ENCODE peak calls at places on chromosomes 5 and 9, in ten cellular contexts. I, C, X, M, F, R, Q, Y, T and H are unnamed samples.

GRCh38 chr5:111389390-111390082 is 122.8 kb downstream of the STARD4 start:
- DNase-seq in I (no peak), C (no peak), X (no peak), M (no peak), F (peak), R (no peak), Q (no peak), Y (no peak), T (no peak), H (no peak)

GRCh38 chr9:34457266-34458012 is 931 bp downstream of the FAM219A start:
- DNase-seq in I (peak), C (peak), X (peak), M (peak), F (peak), R (peak), Q (no peak), Y (peak), T (peak), H (peak)

GRCh38 chr5:159106193-159106568 is 6.5 kb upstream of the EBF1 start:
- DNase-seq in I (no peak), C (no peak), X (no peak), M (no peak), F (no peak), R (no peak), Q (no peak), Y (no peak), T (no peak), H (no peak)

GRCh38 chr9:107566596-107566995 is 77.0 kb upstream of the KLF4 start:
- DNase-seq in I (no peak), C (no peak), X (no peak), M (no peak), F (no peak), R (no peak), Q (no peak), Y (peak), T (no peak), H (no peak)

GRCh38 chr5:176671890-176672615 is 24.8 kb downstream of the TSPAN17 start:
- DNase-seq in I (no peak), C (no peak), X (no peak), M (no peak), F (no peak), R (no peak), Q (no peak), Y (no peak), T (no peak), H (no peak)

GRCh38 chr5:57816108-57816507 is 333.5 kb upstream of the ACTBL2 start:
- DNase-seq in I (no peak), C (no peak), X (no peak), M (no peak), F (peak), R (no peak), Q (no peak), Y (no peak), T (no peak), H (no peak)

GRCh38 chr5:93078082-93079038 is 502.7 kb downstream of the NR2F1-AS1 start:
- DNase-seq in I (peak), C (no peak), X (peak), M (peak), F (peak), R (peak), Q (no peak), Y (peak), T (no peak), H (peak)

GRCh38 chr5:167827766-167828165 is 463.7 kb upstream of the WWC1 start:
- DNase-seq in I (no peak), C (no peak), X (no peak), M (no peak), F (peak), R (no peak), Q (no peak), Y (no peak), T (no peak), H (no peak)

GRCh38 chr5:1874820-1875219 is 7.9 kb downstream of the IRX4 start:
- DNase-seq in I (no peak), C (no peak), X (no peak), M (no peak), F (no peak), R (no peak), Q (no peak), Y (no peak), T (peak), H (no peak)

GRCh38 chr5:62376064-62376463 is 27.6 kb downstream of the DIMT1 start:
- DNase-seq in I (no peak), C (no peak), X (no peak), M (no peak), F (peak), R (no peak), Q (no peak), Y (no peak), T (no peak), H (no peak)

GRCh38 chr5:124043456-124043855 is 531.5 kb downstream of the CSNK1G3 start:
- DNase-seq in I (no peak), C (no peak), X (no peak), M (no peak), F (peak), R (no peak), Q (no peak), Y (no peak), T (no peak), H (no peak)

GRCh38 chr5:58107704-58108103 is 352.2 kb downstream of the PLK2 start:
- DNase-seq in I (no peak), C (no peak), X (no peak), M (no peak), F (peak), R (no peak), Q (no peak), Y (no peak), T (no peak), H (no peak)

GRCh38 chr9:89654025-89654662 is 49.3 kb downstream of the GADD45G start:
- DNase-seq in I (peak), C (no peak), X (no peak), M (no peak), F (no peak), R (no peak), Q (no peak), Y (no peak), T (no peak), H (no peak)

GRCh38 chr5:55416306-55416705 is 108.5 kb downstream of the MTREX start:
- DNase-seq in I (no peak), C (no peak), X (no peak), M (no peak), F (no peak), R (no peak), Q (no peak), Y (no peak), T (no peak), H (no peak)

GRCh38 chr9:71824242-71824641 is 55.9 kb upstream of the CEMIP2 start:
- DNase-seq in I (no peak), C (no peak), X (no peak), M (no peak), F (no peak), R (no peak), Q (no peak), Y (no peak), T (no peak), H (no peak)

GRCh38 chr5:149618581-149619248 is 37.4 kb downstream of the ARHGEF37 start:
- DNase-seq in I (peak), C (no peak), X (no peak), M (peak), F (peak), R (peak), Q (peak), Y (no peak), T (peak), H (no peak)

GRCh38 chr5:10635257-10635860 is 71.5 kb downstream of the ANKRD33B start:
- DNase-seq in I (no peak), C (peak), X (no peak), M (no peak), F (peak), R (no peak), Q (peak), Y (no peak), T (no peak), H (no peak)

GRCh38 chr5:218457-219289 is 553 bp downstream of the SDHA start:
- DNase-seq in I (peak), C (no peak), X (peak), M (peak), F (peak), R (peak), Q (no peak), Y (no peak), T (peak), H (peak)

GRCh38 chr5:213803-214395 is 4.1 kb downstream of the CCDC127 start:
- DNase-seq in I (no peak), C (no peak), X (no peak), M (no peak), F (no peak), R (no peak), Q (no peak), Y (no peak), T (no peak), H (no peak)

GRCh38 chr5:220008-220407 is 1.9 kb downstream of the SDHA start:
- DNase-seq in I (no peak), C (no peak), X (no peak), M (no peak), F (no peak), R (no peak), Q (no peak), Y (no peak), T (no peak), H (no peak)

GRCh38 chr5:219492-219891 is 1.4 kb downstream of the SDHA start:
- DNase-seq in I (no peak), C (peak), X (no peak), M (no peak), F (peak), R (peak), Q (no peak), Y (no peak), T (no peak), H (no peak)

GRCh38 chr5:217860-218456 is at the start of the genes CCDC127 and SDHA:
- DNase-seq in I (peak), C (peak), X (peak), M (peak), F (peak), R (peak), Q (peak), Y (peak), T (peak), H (peak)
- TF ChIP-seq CTCF in I (peak), C (peak), X (no peak), M (peak), F (peak), R (no peak), Q (peak), Y (peak), T (peak), H (no peak)

GRCh38 chr9:85290019-85290418 is 451.7 kb downstream of the AGTPBP1 start:
- DNase-seq in I (no peak), C (peak), X (no peak), M (no peak), F (no peak), R (no peak), Q (no peak), Y (no peak), T (no peak), H (no peak)

GRCh38 chr9:85289142-85289541 is 452.6 kb downstream of the AGTPBP1 start:
- DNase-seq in I (no peak), C (no peak), X (no peak), M (no peak), F (no peak), R (no peak), Q (no peak), Y (no peak), T (no peak), H (no peak)

DNA sequence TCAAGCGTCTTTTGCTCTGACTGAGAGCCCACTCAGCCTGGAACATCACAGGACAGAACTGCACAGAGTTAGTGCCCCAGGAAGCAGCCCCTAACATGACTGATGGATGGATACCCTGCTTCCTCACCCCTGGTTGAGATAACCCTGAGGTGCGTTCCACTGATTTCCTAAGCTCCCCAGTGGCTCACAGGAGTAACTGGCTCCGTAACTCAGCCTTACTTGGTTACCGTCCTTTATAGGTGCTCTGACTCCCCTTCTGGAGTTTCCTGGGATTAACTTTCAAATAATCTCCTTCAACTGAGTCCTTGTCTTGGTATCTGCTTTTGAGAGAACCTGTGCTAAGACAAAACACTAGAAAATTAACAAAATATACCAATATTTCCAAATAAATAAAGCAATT is 449.5 kb downstream of the AGTPBP1 start:
- DNase-seq in I (no peak), C (no peak), X (no peak), M (no peak), F (no peak), R (no peak), Q (no peak), Y (no peak), T (no peak), H (no peak)
- TF ChIP-seq CTCF in I (no peak), C (no peak), X (no peak), M (no peak), F (no peak), R (no peak), Q (no peak), Y (no peak), T (no peak), H (no peak)

DNA sequence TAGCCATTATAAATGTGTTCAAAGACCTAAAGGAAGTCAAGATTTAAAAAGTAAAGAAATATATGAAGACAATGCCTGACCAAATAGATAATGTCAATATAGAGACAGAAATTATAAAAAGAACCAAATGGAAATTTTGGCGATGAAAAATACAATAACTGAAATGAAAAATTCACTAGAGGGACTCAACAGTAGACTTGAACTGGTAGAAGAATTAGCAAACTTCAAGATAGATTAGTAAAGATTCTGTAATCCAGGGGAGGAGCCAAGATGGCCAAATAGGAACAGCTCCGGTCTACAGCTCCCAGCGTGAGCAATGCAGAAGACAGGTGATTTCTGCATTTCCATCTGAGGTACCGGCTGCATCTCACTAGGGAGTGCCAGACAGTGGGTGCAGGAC is 433.2 kb downstream of the HINT1 start:
- DNase-seq in I (no peak), C (no peak), X (no peak), M (no peak), F (no peak), R (no peak), Q (no peak), Y (no peak), T (no peak), H (no peak)
- TF ChIP-seq CTCF in I (no peak), C (no peak), X (no peak), M (no peak), F (no peak), R (no peak), Q (no peak), Y (no peak), T (no peak), H (no peak)

DNA sequence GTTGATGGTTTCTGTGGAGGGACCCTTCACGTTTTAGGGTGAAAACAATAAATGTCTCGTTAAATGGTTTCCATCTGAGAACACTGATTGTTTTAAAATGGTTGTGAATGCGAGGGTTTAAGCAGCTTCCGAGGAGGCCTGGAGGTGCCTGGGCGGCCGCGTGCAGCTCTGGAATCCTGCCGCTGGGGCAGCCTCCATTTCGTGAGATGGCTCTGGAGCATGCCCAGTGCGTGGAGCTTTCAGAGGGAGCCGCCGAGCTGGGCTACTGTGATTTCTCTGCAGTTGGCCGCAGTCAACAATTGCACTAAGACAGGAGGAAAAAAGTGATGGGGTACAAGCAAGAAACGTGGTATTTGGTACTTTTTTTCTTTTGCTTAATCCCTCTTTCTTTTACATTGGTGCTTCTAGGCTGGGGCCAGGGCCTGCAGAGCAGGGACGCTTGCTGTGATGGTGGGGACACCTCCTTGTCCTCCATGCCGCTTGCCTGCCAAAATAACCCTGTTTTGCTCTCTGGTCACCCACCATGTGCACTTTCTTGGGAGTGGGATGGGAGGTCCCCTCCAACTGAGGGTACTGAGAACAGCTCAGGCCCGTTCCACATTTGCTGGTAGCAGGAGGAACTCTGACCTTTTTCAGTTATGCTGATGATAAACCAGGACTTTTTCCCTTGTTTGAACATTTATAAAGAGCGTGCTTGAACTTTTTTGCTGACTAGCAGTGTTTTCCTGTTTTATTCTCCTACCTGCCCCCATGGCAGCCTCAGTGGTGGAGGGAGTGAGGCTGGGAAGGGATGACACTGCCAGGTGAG is 47.1 kb downstream of the EHMT1 start:
- DNase-seq in I (no peak), C (no peak), X (no peak), M (no peak), F (no peak), R (no peak), Q (no peak), Y (no peak), T (no peak), H (no peak)
- TF ChIP-seq CTCF in I (no peak), C (no peak), X (no peak), M (peak), F (no peak), R (no peak), Q (no peak), Y (no peak), T (no peak), H (no peak)

GRCh38 chr5:97046270-97046982 is 96.0 kb downstream of the LIX1 start:
- DNase-seq in I (no peak), C (no peak), X (no peak), M (no peak), F (peak), R (no peak), Q (no peak), Y (no peak), T (no peak), H (no peak)
- TF ChIP-seq CTCF in I (no peak), C (no peak), X (no peak), M (no peak), F (peak), R (no peak), Q (peak), Y (no peak), T (no peak), H (no peak)

DNA sequence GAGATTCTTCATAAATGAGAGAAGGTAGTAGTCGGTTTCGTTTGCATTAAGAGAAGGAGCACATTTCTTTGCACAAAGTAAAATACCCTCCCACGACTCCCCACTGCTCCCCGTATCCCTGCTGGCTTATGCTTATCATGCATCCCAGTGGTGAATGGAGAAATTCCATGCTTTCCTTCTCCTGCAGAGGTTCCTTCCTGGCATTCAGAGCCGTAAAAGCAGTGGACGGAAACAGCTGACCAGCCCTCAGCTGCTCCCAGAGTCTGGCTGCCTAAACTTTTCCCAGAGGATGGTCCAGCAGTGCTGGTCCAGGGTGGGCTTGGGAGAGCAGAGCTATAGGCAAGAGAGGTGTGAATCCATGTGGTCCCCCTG is 93.1 kb downstream of the C9orf152 start:
- DNase-seq in I (no peak), C (no peak), X (no peak), M (no peak), F (no peak), R (no peak), Q (no peak), Y (peak), T (peak), H (no peak)
- TF ChIP-seq CTCF in I (no peak), C (no peak), X (no peak), M (no peak), F (no peak), R (no peak), Q (no peak), Y (peak), T (no peak), H (no peak)

DNA sequence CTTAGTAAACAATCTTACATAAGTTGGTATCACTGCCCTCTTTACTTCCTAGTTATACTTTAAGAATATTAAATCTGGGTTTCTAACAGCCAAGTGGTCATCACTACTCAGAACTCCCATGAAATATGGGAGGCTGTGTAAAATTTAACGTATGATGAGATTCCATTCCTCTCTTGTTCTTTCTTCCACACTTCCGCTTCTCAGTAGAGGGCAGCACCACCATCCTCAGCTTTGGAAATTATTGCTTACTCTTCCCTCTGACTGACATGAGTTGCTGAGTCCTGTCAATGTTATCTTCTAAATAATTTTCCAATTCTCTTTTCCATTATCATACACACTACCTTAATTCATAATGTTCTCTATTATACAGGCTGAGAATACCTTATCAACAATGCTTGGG is 194.0 kb downstream of the RFX3 start:
- DNase-seq in I (no peak), C (no peak), X (no peak), M (no peak), F (peak), R (no peak), Q (no peak), Y (no peak), T (no peak), H (no peak)
- TF ChIP-seq CTCF in I (no peak), C (no peak), X (no peak), M (no peak), F (peak), R (peak), Q (peak), Y (peak), T (peak), H (no peak)

GRCh38 chr5:180389252-180390101 is 36.3 kb upstream of the GFPT2 start:
- DNase-seq in I (peak), C (no peak), X (no peak), M (no peak), F (peak), R (no peak), Q (no peak), Y (peak), T (no peak), H (no peak)

GRCh38 chr5:180387798-180388197 is 34.7 kb upstream of the GFPT2 start:
- DNase-seq in I (no peak), C (no peak), X (no peak), M (no peak), F (no peak), R (no peak), Q (no peak), Y (no peak), T (no peak), H (no peak)

GRCh38 chr5:180391276-180391675 is 38.1 kb upstream of the GFPT2 start:
- DNase-seq in I (no peak), C (no peak), X (no peak), M (no peak), F (no peak), R (no peak), Q (no peak), Y (no peak), T (no peak), H (no peak)

GRCh38 chr5:180394031-180394636 is 41.0 kb upstream of the GFPT2 start:
- DNase-seq in I (no peak), C (no peak), X (no peak), M (no peak), F (no peak), R (no peak), Q (no peak), Y (no peak), T (no peak), H (no peak)

GRCh38 chr5:180390441-180391190 is 37.5 kb upstream of the GFPT2 start:
- DNase-seq in I (no peak), C (no peak), X (no peak), M (no peak), F (no peak), R (no peak), Q (no peak), Y (no peak), T (no peak), H (no peak)
- TF ChIP-seq CTCF in I (no peak), C (no peak), X (no peak), M (no peak), F (peak), R (no peak), Q (no peak), Y (no peak), T (no peak), H (no peak)

GRCh38 chr9:22244141-22245011 is 202.2 kb upstream of the DMRTA1 start:
- DNase-seq in I (peak), C (no peak), X (peak), M (no peak), F (peak), R (peak), Q (peak), Y (no peak), T (peak), H (peak)
- TF ChIP-seq CTCF in I (peak), C (peak), X (no peak), M (peak), F (peak), R (peak), Q (peak), Y (peak), T (peak), H (peak)